ENCODE peak calls at places on chromosomes 4 and X, in four cellular contexts. D is fibroblast of lung; O is effector memory CD4-positive, alpha-beta T cell; J is K562. V is an unnamed sample.

GRCh38 chr4:137660211-137660610 is 127.9 kb upstream of the PCDH18 start:
- DNase-seq in D (peak; percentile 29), O (no peak), J (no peak), V (no peak)

GRCh38 chr4:80335226-80335553 is 340 bp upstream of the CFAP299 start:
- DNase-seq in O (no peak), D (no peak), J (no peak), V (no peak)

GRCh38 chr4:127049506-127049905 is 583.3 kb upstream of the INTU start:
- DNase-seq in J (no peak), D (peak; percentile 74), O (no peak), V (no peak)

GRCh38 chrX:77118686-77119085 is 328.5 kb upstream of the FGF16 start:
- DNase-seq in O (no peak), D (no peak), J (no peak), V (no peak)

GRCh38 chr4:180106122-180106521 is 2137.1 kb upstream of the TENM3 start:
- DNase-seq in O (no peak), D (peak; percentile 51), J (no peak), V (no peak)

GRCh38 chrX:73977542-73978169 is 326.3 kb upstream of the ZCCHC13 start:
- DNase-seq in J (no peak), D (peak; percentile 20), O (peak; percentile 5), V (peak; percentile 80)

GRCh38 chrX:2767631-2768455 is 16.0 kb downstream of the XG start:
- DNase-seq in D (peak; percentile 39), O (no peak), J (no peak), V (no peak)

GRCh38 chr4:137804906-137805511 is 272.7 kb upstream of the PCDH18 start:
- DNase-seq in D (no peak), O (no peak), J (no peak), V (no peak)

GRCh38 chr4:95472538-95472937 is 76.2 kb downstream of the UNC5C start:
- DNase-seq in J (no peak), D (no peak), O (no peak), V (no peak)

GRCh38 chrX:66408507-66408906 is 230.4 kb downstream of the EDA2R start:
- DNase-seq in J (peak; percentile 15), O (no peak), D (no peak), V (peak; percentile 37)

GRCh38 chrX:46382595-46382994 is 162.6 kb downstream of the ZNF674 start:
- DNase-seq in O (no peak), D (no peak), J (no peak), V (no peak)

GRCh38 chr4:157151711-157152110 is 68.8 kb upstream of the GRIA2 start:
- DNase-seq in O (no peak), D (no peak), J (no peak), V (no peak)

GRCh38 chr4:59612235-59612634 is 1587.9 kb upstream of the ADGRL3 start:
- DNase-seq in J (no peak), D (peak; percentile 75), O (no peak), V (no peak)

GRCh38 chr4:14887842-14888433 is 114.3 kb upstream of the CPEB2 start:
- DNase-seq in O (no peak), D (no peak), J (no peak), V (no peak)

GRCh38 chrX:148665001-148665400 is 164.6 kb downstream of the AFF2 start:
- DNase-seq in O (no peak), D (no peak), J (no peak), V (no peak)

GRCh38 chrX:19024366-19024765 is 40.5 kb upstream of the PHKA2 start:
- DNase-seq in D (no peak), O (no peak), J (no peak), V (no peak)

GRCh38 chr4:185656467-185656890 is 121.2 kb upstream of the PDLIM3 start:
- DNase-seq in J (no peak), D (peak; percentile 63), O (no peak), V (no peak)

GRCh38 chr4:185651851-185652250 is 116.5 kb upstream of the PDLIM3 start:
- DNase-seq in O (no peak), D (no peak), J (no peak), V (no peak)

GRCh38 chr4:185654965-185655554 is 119.8 kb upstream of the PDLIM3 start:
- DNase-seq in J (no peak), D (no peak), O (no peak), V (no peak)

GRCh38 chr4:185657191-185657590 is 121.9 kb upstream of the PDLIM3 start:
- DNase-seq in D (peak; percentile 14), O (no peak), J (no peak), V (no peak)

DNA sequence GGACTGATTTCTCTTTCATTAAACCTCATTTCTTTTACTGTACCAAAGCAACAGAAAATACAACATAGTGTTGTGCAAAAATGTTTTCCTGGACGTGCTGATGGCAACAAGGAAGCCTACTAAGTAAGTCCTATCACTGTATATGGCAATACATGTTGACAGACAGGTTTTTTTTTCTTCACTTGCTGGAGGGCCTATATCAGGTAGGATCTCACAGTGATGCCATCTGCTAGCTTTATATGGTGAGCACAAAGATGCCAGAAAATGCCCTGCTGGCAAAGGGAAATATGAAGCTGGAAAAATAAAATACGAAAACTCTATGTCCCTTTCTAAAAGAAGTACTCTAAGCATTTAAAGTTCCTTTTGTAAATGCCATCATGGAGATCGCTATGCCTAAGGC is 119.0 kb upstream of the PDLIM3 start:
- DNase-seq in J (no peak), D (no peak), O (no peak), V (no peak)
- H3K4me3 ChIP-seq in J (no peak overlapping the region), D (no peak overlapping the region), O (no peak overlapping the region), V (no peak overlapping the region)

DNA sequence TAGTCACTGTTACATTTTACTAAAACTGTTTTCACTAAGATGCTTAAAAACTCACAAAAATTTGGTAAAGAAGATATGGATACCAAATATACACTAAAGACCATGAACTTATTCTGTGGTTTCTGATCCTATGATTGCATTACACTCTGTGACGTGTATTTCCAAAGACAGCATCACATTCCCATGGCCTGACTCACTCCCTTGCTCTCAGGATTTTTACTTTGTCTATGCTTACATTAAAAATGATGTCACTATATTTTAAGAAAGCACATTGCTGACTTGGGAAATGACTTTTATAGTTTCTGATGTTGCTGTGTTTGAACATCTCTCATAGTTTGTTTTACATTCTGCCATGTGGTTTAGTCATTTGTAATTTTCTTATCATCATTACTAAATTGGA is 327.9 kb upstream of the MAGEB18 start:
- DNase-seq in J (no peak), O (no peak), D (peak; percentile 38), V (no peak)
- H3K4me3 ChIP-seq in J (no peak overlapping the region), O (no peak overlapping the region), D (no peak overlapping the region), V (no peak overlapping the region)

GRCh38 chrX:129981752-129982299 is 609 bp upstream of the BCORL1 start:
- DNase-seq in O (no peak), D (no peak), J (no peak), V (no peak)

GRCh38 chrX:129981207-129981553 is 1.3 kb upstream of the BCORL1 start:
- DNase-seq in J (no peak), D (no peak), O (no peak), V (no peak)

GRCh38 chrX:129983575-129984131 is 1.2 kb downstream of the BCORL1 start:
- DNase-seq in J (peak; percentile 27), D (no peak), O (no peak), V (no peak)

GRCh38 chrX:129984196-129984962 is 1.9 kb downstream of the BCORL1 start:
- DNase-seq in O (peak; percentile 42), J (peak; percentile 50), D (peak; percentile 3), V (no peak)

GRCh38 chrX:129982300-129983246 is at the start of gene BCORL1:
- DNase-seq in O (peak; percentile 85), D (peak; percentile 92), J (peak; percentile 95), V (peak; percentile 62)
- H3K4me3 ChIP-seq in O (peak within 1 kb of the TSS; percentile 60), D (peak within 1 kb of the TSS; percentile 72), J (no peak within 1 kb of the TSS), V (peak within 1 kb of the TSS; percentile 61)

DNA sequence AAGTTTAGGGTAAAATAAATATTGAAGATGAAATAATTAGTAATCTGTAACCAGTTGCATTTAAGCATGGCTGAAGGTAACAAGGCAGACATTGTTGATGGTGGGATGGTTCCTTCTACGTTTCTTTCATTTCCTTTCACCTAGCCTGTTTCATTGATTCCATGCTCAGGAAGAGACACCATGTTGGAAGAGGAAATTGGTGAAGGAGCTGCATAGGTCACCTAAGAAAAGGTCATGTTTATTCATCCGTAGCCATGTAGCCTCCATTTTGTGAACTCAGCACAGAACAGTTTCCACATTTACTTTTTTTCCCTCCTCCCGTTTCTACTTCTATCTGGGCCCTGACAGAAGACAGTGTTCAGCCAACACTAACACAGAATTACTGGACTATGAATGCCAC is 3.8 kb downstream of the ADH1B start:
- DNase-seq in O (no peak), J (no peak), D (no peak), V (no peak)
- H3K4me3 ChIP-seq in O (no peak overlapping the region), J (no peak overlapping the region), D (no peak overlapping the region), V (no peak overlapping the region)

GRCh38 chrX:17187301-17187836 is 187.6 kb upstream of the NHS start:
- DNase-seq in O (no peak), D (peak; percentile 6), J (no peak), V (no peak)
- H3K4me3 ChIP-seq in O (no peak overlapping the region), D (no peak overlapping the region), J (no peak overlapping the region), V (no peak overlapping the region)

GRCh38 chr4:2798399-2799301 is 5.8 kb downstream of the SH3BP2 start:
- DNase-seq in J (no peak), D (no peak), O (peak; percentile 37), V (peak; percentile 44)

GRCh38 chr4:2797545-2798305 is 4.8 kb downstream of the SH3BP2 start:
- DNase-seq in D (no peak), O (no peak), J (no peak), V (no peak)

GRCh38 chr4:2800691-2801596 is 8.1 kb downstream of the SH3BP2 start:
- DNase-seq in J (peak; percentile 53), D (peak; percentile 73), O (no peak), V (no peak)

GRCh38 chr4:2799444-2799911 is 6.6 kb downstream of the SH3BP2 start:
- DNase-seq in J (no peak), D (no peak), O (no peak), V (no peak)

DNA sequence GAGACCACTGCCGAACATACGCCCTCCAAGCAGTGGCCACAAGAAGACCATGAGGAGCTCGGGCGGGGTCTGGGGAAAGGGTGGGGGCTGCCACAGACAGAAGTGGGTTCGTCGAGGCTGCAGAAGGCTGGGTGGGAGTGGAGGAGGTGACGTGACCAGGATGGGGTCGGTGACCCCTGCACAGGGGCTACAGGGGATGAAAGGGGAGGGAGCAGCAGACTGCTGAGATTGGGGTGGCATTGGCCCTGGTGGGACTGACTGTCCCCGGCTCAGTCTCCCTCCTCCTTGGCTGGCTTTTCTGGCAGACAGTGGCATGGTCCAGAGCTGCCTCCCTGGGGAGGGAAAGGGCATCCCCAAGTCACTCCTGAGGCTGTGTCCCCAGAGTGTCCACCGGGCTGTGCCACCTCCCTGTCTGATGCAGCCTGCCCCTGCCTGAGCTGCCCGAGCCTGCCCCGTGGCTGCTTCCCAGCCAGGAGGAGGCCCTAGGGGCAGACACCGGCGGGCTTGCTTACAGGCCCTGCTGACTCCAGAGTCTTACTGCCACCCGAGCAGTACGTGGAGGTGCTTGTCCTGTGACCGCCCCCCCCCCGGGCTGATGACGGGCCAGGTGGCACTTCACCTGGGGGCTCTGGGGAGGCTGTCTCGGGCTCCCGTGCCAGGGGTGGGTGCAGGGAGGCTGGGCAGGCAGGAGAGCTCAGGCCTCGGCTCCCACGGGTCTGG is 7.2 kb downstream of the SH3BP2 start:
- DNase-seq in O (no peak), D (no peak), J (no peak), V (peak; percentile 6)
- H3K4me3 ChIP-seq in O (peak overlapping the region; percentile 38), D (no peak overlapping the region), J (no peak overlapping the region), V (no peak overlapping the region)

GRCh38 chrX:69323786-69324720 is 158.8 kb upstream of the PJA1 start:
- DNase-seq in J (no peak), D (no peak), O (no peak), V (no peak)
- H3K4me3 ChIP-seq in J (no peak overlapping the region), D (no peak overlapping the region), O (no peak overlapping the region), V (no peak overlapping the region)

GRCh38 chr4:159248383-159249178 is 145.7 kb downstream of the RAPGEF2 start:
- DNase-seq in J (no peak), O (no peak), D (peak; percentile 69), V (no peak)
- H3K4me3 ChIP-seq in J (no peak overlapping the region), O (no peak overlapping the region), D (peak overlapping the region; percentile 42), V (no peak overlapping the region)

V was measured in naive thymus-derived CD4-positive, alpha-beta T cell.